ENCODE peak calls at places on chromosomes 13 and 19, in five cellular contexts. One of them, this sample, is unnamed.

GRCh38 chr13:113920606-113921306 is 53.1 kb downstream of the C13orf46 start:
- DNase-seq in Peyer's patch: no peak
- DNase-seq in cardiac fibroblast: no peak
- DNase-seq in bronchial epithelial cell: no peak
- DNase-seq in tibial artery: no peak
- DNase-seq in this sample: peak; percentile 7

GRCh38 chr13:27006519-27007161 is 165.0 kb downstream of the USP12 start:
- DNase-seq in bronchial epithelial cell: no peak
- DNase-seq in tibial artery: no peak
- DNase-seq in cardiac fibroblast: peak; percentile 45
- DNase-seq in Peyer's patch: no peak
- DNase-seq in this sample: peak; percentile 81

GRCh38 chr19:5958074-5958850 is 19.7 kb downstream of the RANBP3 start:
- DNase-seq in bronchial epithelial cell: no peak
- DNase-seq in cardiac fibroblast: no peak
- DNase-seq in tibial artery: no peak
- DNase-seq in Peyer's patch: no peak
- DNase-seq in this sample: no peak

GRCh38 chr13:39816936-39817335 is 161.5 kb downstream of the COG6 start:
- DNase-seq in tibial artery: no peak
- DNase-seq in bronchial epithelial cell: no peak
- DNase-seq in cardiac fibroblast: no peak
- DNase-seq in Peyer's patch: no peak
- DNase-seq in this sample: no peak

GRCh38 chr13:37047846-37048245 is 11.6 kb downstream of the SUPT20H start:
- DNase-seq in Peyer's patch: no peak
- DNase-seq in tibial artery: no peak
- DNase-seq in bronchial epithelial cell: no peak
- DNase-seq in cardiac fibroblast: no peak
- DNase-seq in this sample: no peak

GRCh38 chr19:44807162-44807561 is 1.7 kb upstream of the BCAM start:
- DNase-seq in bronchial epithelial cell: peak; percentile 87
- DNase-seq in Peyer's patch: peak; percentile 72
- DNase-seq in cardiac fibroblast: no peak
- DNase-seq in tibial artery: no peak
- DNase-seq in this sample: no peak

GRCh38 chr13:36549771-36550170 is 117.5 kb downstream of the CCNA1 start:
- DNase-seq in tibial artery: no peak
- DNase-seq in bronchial epithelial cell: no peak
- DNase-seq in Peyer's patch: no peak
- DNase-seq in cardiac fibroblast: no peak
- DNase-seq in this sample: peak; percentile 33

GRCh38 chr13:25733061-25733491 is 318.7 kb downstream of the SHISA2 start:
- DNase-seq in bronchial epithelial cell: peak; percentile 87
- DNase-seq in cardiac fibroblast: no peak
- DNase-seq in Peyer's patch: no peak
- DNase-seq in tibial artery: no peak
- DNase-seq in this sample: no peak

GRCh38 chr13:110520431-110521295 is 40.9 kb downstream of the RAB20 start:
- DNase-seq in tibial artery: peak; percentile 97
- DNase-seq in cardiac fibroblast: peak; percentile 93
- DNase-seq in Peyer's patch: peak; percentile 92
- DNase-seq in bronchial epithelial cell: no peak
- DNase-seq in this sample: no peak

GRCh38 chr19:1309977-1310852 is 24.5 kb downstream of the EFNA2 start:
- DNase-seq in tibial artery: no peak
- DNase-seq in Peyer's patch: no peak
- DNase-seq in bronchial epithelial cell: no peak
- DNase-seq in cardiac fibroblast: no peak
- DNase-seq in this sample: no peak

GRCh38 chr13:68608147-68608546 is 1378.0 kb upstream of the PCDH9 start:
- DNase-seq in cardiac fibroblast: no peak
- DNase-seq in bronchial epithelial cell: no peak
- DNase-seq in Peyer's patch: no peak
- DNase-seq in tibial artery: no peak
- DNase-seq in this sample: no peak

GRCh38 chr19:46537136-46538097 is 41.8 kb upstream of the PNMA8B start:
- DNase-seq in Peyer's patch: peak; percentile 86
- DNase-seq in tibial artery: peak; percentile 68
- DNase-seq in cardiac fibroblast: peak; percentile 58
- DNase-seq in bronchial epithelial cell: peak; percentile 28
- DNase-seq in this sample: peak; percentile 64

GRCh38 chr19:19261350-19262189 is 11.5 kb downstream of the TM6SF2 start:
- DNase-seq in cardiac fibroblast: no peak
- DNase-seq in bronchial epithelial cell: no peak
- DNase-seq in Peyer's patch: no peak
- DNase-seq in tibial artery: no peak
- DNase-seq in this sample: no peak

GRCh38 chr19:29640231-29640630 is 25.0 kb upstream of the PLEKHF1 start:
- DNase-seq in bronchial epithelial cell: no peak
- DNase-seq in Peyer's patch: no peak
- DNase-seq in cardiac fibroblast: no peak
- DNase-seq in tibial artery: no peak
- DNase-seq in this sample: no peak

GRCh38 chr13:46553521-46553885 is 533 bp downstream of the LRCH1 start:
- DNase-seq in cardiac fibroblast: no peak
- DNase-seq in Peyer's patch: peak; percentile 56
- DNase-seq in bronchial epithelial cell: no peak
- DNase-seq in tibial artery: peak; percentile 68
- DNase-seq in this sample: no peak

GRCh38 chr19:57452307-57452706 is 4.6 kb downstream of the VN1R1 start:
- DNase-seq in tibial artery: no peak
- DNase-seq in bronchial epithelial cell: no peak
- DNase-seq in cardiac fibroblast: no peak
- DNase-seq in Peyer's patch: no peak
- DNase-seq in this sample: no peak

GRCh38 chr19:13102666-13103584 is at the start of gene LYL1:
- DNase-seq in cardiac fibroblast: peak; percentile 77
- DNase-seq in tibial artery: peak; percentile 86
- DNase-seq in bronchial epithelial cell: no peak
- DNase-seq in Peyer's patch: peak; percentile 91
- DNase-seq in this sample: no peak

DNA sequence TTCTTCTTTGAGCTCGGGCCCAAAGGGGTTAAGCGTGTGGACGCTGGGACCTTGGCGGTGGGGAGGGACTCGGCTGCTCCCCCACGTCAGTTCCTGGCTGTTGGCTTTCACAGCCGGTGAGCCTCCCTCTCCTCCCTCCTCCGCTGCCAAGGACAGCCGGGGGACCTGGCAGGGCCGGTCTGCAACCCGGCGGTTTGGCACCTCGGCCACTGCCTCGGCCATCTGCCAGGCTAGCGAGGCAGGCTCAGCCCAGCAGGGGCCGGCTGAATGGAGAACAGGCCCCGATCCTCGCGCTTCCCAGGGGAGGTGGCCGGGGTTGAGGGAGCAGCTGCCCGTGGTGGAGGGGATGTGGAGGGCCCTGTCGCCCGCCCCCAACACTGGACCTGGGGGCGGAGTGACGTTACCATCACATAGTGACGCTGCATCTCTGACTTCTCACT is 5.0 kb downstream of the TLE5 start:
- DNase-seq in Peyer's patch: no peak
- DNase-seq in tibial artery: peak; percentile 95
- DNase-seq in bronchial epithelial cell: peak; percentile 23
- DNase-seq in cardiac fibroblast: peak; percentile 93
- DNase-seq in this sample: no peak
- H3K4me3 ChIP-seq in Peyer's patch: no peak overlapping the region
- H3K4me3 ChIP-seq in tibial artery: no peak overlapping the region
- H3K4me3 ChIP-seq in bronchial epithelial cell: no peak overlapping the region
- H3K4me3 ChIP-seq in cardiac fibroblast: no peak overlapping the region
- H3K4me3 ChIP-seq in this sample: no peak overlapping the region

GRCh38 chr13:41658057-41658642 is 200.8 kb downstream of the RGCC start:
- DNase-seq in bronchial epithelial cell: no peak
- DNase-seq in tibial artery: no peak
- DNase-seq in cardiac fibroblast: peak; percentile 73
- DNase-seq in Peyer's patch: no peak
- DNase-seq in this sample: no peak
- H3K4me3 ChIP-seq in bronchial epithelial cell: no peak overlapping the region
- H3K4me3 ChIP-seq in tibial artery: no peak overlapping the region
- H3K4me3 ChIP-seq in cardiac fibroblast: no peak overlapping the region
- H3K4me3 ChIP-seq in Peyer's patch: no peak overlapping the region
- H3K4me3 ChIP-seq in this sample: no peak overlapping the region

DNA sequence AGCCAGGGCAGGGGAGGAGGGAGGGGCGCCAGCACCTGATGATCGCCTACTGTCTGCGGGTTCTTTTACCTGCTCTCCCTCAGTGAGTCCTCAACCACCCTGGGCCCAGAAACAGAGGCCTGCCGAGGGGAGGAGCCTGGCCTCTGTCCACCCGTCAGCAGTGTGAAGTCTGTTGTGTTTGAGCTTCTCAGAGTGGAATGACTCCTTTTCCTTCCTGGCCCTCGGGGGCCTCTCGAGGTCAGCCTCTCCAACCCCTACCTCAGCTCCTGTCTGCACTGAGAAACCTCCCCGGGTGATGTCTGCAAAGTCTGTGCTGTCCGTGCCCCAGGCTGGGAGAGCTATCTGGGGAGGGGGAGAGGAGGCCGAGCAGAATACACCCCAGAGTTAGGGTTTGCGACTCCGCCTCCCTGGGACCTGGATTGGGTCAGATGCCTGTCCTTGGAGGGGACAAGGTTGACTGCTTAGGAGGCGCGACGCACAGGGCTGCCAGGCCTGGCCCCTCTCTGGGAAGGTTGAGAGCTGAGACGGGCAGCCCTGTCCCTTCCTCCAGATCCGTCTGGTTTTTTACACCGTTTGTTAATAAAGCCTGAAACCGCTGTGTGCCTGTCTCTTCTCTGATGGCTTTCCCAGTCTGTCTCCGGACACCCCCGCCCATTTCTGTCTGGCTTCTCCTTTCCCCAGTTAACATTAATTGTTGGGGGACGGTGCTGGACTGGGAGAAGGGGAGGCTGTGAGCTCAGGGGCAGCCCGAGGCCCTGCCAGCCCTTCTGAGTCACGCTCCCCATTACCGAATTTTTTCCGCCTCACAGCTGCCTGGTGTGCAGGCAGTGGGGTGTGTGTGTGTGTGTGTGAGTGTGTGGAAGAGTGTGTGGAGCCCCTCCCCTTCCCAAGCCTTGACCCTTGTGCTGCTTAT is 1.0 kb upstream of the SSC5D start:
- DNase-seq in cardiac fibroblast: peak; percentile 96
- DNase-seq in tibial artery: peak; percentile 88
- DNase-seq in bronchial epithelial cell: peak; percentile 66
- DNase-seq in Peyer's patch: no peak
- DNase-seq in this sample: no peak
- H3K4me3 ChIP-seq in cardiac fibroblast: peak overlapping the region; percentile 33
- H3K4me3 ChIP-seq in tibial artery: peak overlapping the region; percentile 6
- H3K4me3 ChIP-seq in bronchial epithelial cell: no peak overlapping the region
- H3K4me3 ChIP-seq in Peyer's patch: no peak overlapping the region
- H3K4me3 ChIP-seq in this sample: no peak overlapping the region

DNA sequence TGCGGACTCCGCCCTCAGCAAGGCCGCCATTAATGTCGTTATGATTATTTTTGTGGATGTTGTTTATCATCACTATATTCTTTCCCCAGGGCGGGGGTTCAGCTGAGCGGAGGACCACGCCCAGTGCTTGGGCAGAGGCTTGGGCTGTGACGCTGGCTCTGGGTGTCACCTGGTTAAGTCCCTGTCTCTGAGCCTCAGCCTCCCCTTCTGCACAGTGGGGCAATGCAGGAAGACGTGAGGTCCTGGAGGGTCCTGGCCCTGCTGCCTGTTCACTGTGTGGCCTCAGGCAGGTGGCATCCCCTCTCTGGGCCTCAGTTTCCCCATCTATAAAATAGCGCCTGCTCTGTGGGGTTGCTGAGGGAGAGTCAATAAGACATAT is 32.5 kb downstream of the NFIC start:
- DNase-seq in cardiac fibroblast: no peak
- DNase-seq in bronchial epithelial cell: no peak
- DNase-seq in Peyer's patch: no peak
- DNase-seq in tibial artery: no peak
- DNase-seq in this sample: no peak
- H3K4me3 ChIP-seq in cardiac fibroblast: no peak overlapping the region
- H3K4me3 ChIP-seq in bronchial epithelial cell: no peak overlapping the region
- H3K4me3 ChIP-seq in Peyer's patch: peak overlapping the region; percentile 27
- H3K4me3 ChIP-seq in tibial artery: peak overlapping the region; percentile 47
- H3K4me3 ChIP-seq in this sample: no peak overlapping the region

GRCh38 chr19:15831626-15832025 is 16.2 kb upstream of the OR10H1 start:
- DNase-seq in tibial artery: no peak
- DNase-seq in Peyer's patch: no peak
- DNase-seq in cardiac fibroblast: no peak
- DNase-seq in bronchial epithelial cell: no peak
- DNase-seq in this sample: no peak

GRCh38 chr19:15840833-15841232 is 25.4 kb upstream of the OR10H1 start:
- DNase-seq in bronchial epithelial cell: no peak
- DNase-seq in Peyer's patch: no peak
- DNase-seq in tibial artery: no peak
- DNase-seq in cardiac fibroblast: no peak
- DNase-seq in this sample: no peak

GRCh38 chr19:15841875-15842569 is 26.6 kb upstream of the OR10H1 start:
- DNase-seq in bronchial epithelial cell: no peak
- DNase-seq in tibial artery: peak; percentile 27
- DNase-seq in cardiac fibroblast: no peak
- DNase-seq in Peyer's patch: no peak
- DNase-seq in this sample: no peak

GRCh38 chr19:15836345-15836594 is 20.8 kb upstream of the OR10H1 start:
- DNase-seq in cardiac fibroblast: peak; percentile 10
- DNase-seq in tibial artery: no peak
- DNase-seq in Peyer's patch: no peak
- DNase-seq in bronchial epithelial cell: no peak
- DNase-seq in this sample: no peak

DNA sequence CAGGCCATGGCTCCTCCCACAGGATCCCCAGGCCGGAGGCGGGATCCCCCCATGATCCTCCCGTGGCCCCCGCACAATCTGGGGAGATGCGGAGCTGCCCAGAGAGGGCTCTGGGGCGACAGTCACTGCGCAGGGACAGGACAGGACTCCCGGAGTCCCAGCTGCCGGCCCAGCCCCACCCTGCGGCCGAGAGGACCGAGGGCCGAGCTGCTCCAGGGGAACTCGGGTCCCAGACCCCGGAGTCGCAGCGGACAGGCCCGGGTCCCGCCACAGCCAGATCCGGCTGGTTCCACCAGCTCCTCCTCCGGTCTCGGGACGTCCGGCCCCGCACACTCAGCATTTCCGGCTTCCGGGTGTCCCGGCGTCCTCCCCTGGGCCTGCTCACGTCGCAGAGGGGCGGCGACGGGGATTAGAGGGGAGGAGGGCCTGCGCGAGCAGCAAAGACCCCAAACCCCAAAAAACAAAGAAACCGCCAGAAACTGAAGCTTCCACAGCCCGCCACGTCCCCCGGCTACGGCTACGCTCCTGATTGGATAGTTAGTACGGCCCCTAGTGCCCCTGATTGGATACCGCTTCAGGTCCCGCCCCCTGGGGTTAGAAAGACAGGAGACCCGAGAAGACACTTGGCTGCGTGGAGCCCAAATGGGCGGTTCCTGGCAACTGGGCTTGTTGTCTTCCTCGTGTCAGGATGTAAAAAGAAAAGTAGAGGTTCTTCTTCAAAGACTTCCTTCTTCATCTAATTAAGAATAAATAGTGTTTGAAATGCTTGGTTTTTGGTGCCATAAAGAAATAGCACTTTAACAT is 21.3 kb upstream of the OR10H1 start:
- DNase-seq in Peyer's patch: peak; percentile 99
- DNase-seq in cardiac fibroblast: peak; percentile 94
- DNase-seq in bronchial epithelial cell: peak; percentile 85
- DNase-seq in tibial artery: peak; percentile 98
- DNase-seq in this sample: peak; percentile 58
- H3K4me3 ChIP-seq in Peyer's patch: peak overlapping the region; percentile 84
- H3K4me3 ChIP-seq in cardiac fibroblast: peak overlapping the region; percentile 72
- H3K4me3 ChIP-seq in bronchial epithelial cell: peak overlapping the region; percentile 68
- H3K4me3 ChIP-seq in tibial artery: peak overlapping the region; percentile 70
- H3K4me3 ChIP-seq in this sample: peak overlapping the region; percentile 52

GRCh38 chr19:54203151-54203611 is 2.5 kb downstream of the RPS9 start:
- DNase-seq in tibial artery: no peak
- DNase-seq in bronchial epithelial cell: no peak
- DNase-seq in cardiac fibroblast: peak; percentile 42
- DNase-seq in Peyer's patch: no peak
- DNase-seq in this sample: no peak
- H3K4me3 ChIP-seq in tibial artery: no peak overlapping the region
- H3K4me3 ChIP-seq in bronchial epithelial cell: no peak overlapping the region
- H3K4me3 ChIP-seq in cardiac fibroblast: peak overlapping the region; percentile 2
- H3K4me3 ChIP-seq in Peyer's patch: peak overlapping the region; percentile 3
- H3K4me3 ChIP-seq in this sample: no peak overlapping the region